ENCODE peak calls at places on chromosomes 16 and 17, in seven cellular contexts. One of them, this sample, is unnamed.

GRCh38 chr16:4093495-4094137 is 22.6 kb downstream of the ADCY9 start:
- DNase-seq in left ventricle myocardium inferior: peak
- DNase-seq in cardiac muscle cell: peak
- DNase-seq in cardiac fibroblast: peak
- DNase-seq in CD4-positive, alpha-beta T cell: no peak
- DNase-seq in sigmoid colon: peak
- DNase-seq in omental fat pad: no peak
- DNase-seq in this sample: no peak

GRCh38 chr17:77125432-77125901 is 15.3 kb upstream of the SEC14L1 start:
- DNase-seq in left ventricle myocardium inferior: no peak
- DNase-seq in CD4-positive, alpha-beta T cell: no peak
- DNase-seq in cardiac muscle cell: peak
- DNase-seq in cardiac fibroblast: peak
- DNase-seq in sigmoid colon: no peak
- DNase-seq in omental fat pad: no peak
- DNase-seq in this sample: no peak

GRCh38 chr16:84177740-84178070 is 9.2 kb downstream of the TAF1C start:
- DNase-seq in omental fat pad: no peak
- DNase-seq in sigmoid colon: no peak
- DNase-seq in CD4-positive, alpha-beta T cell: no peak
- DNase-seq in cardiac muscle cell: peak
- DNase-seq in cardiac fibroblast: peak
- DNase-seq in left ventricle myocardium inferior: no peak
- DNase-seq in this sample: no peak

GRCh38 chr17:7240375-7240774 is 1.1 kb upstream of the PHF23 start:
- DNase-seq in cardiac muscle cell: no peak
- DNase-seq in omental fat pad: no peak
- DNase-seq in CD4-positive, alpha-beta T cell: no peak
- DNase-seq in sigmoid colon: no peak
- DNase-seq in cardiac fibroblast: no peak
- DNase-seq in left ventricle myocardium inferior: no peak
- DNase-seq in this sample: no peak

GRCh38 chr17:6456914-6457687 is 12.8 kb downstream of the PIMREG start:
- DNase-seq in omental fat pad: no peak
- DNase-seq in cardiac muscle cell: peak
- DNase-seq in sigmoid colon: no peak
- DNase-seq in cardiac fibroblast: peak
- DNase-seq in left ventricle myocardium inferior: peak
- DNase-seq in CD4-positive, alpha-beta T cell: no peak
- DNase-seq in this sample: peak

GRCh38 chr16:83903739-83904138 is 4.8 kb downstream of the MLYCD start:
- DNase-seq in omental fat pad: no peak
- DNase-seq in cardiac fibroblast: peak
- DNase-seq in CD4-positive, alpha-beta T cell: no peak
- DNase-seq in cardiac muscle cell: peak
- DNase-seq in left ventricle myocardium inferior: peak
- DNase-seq in sigmoid colon: peak
- DNase-seq in this sample: no peak

GRCh38 chr17:67474081-67474661 is 97.1 kb downstream of the PITPNC1 start:
- DNase-seq in cardiac muscle cell: peak
- DNase-seq in cardiac fibroblast: peak
- DNase-seq in left ventricle myocardium inferior: peak
- DNase-seq in CD4-positive, alpha-beta T cell: no peak
- DNase-seq in sigmoid colon: peak
- DNase-seq in omental fat pad: no peak
- DNase-seq in this sample: peak

GRCh38 chr17:10001296-10001904 is 96.3 kb upstream of the RCVRN start:
- DNase-seq in cardiac muscle cell: no peak
- DNase-seq in omental fat pad: no peak
- DNase-seq in cardiac fibroblast: peak
- DNase-seq in left ventricle myocardium inferior: no peak
- DNase-seq in CD4-positive, alpha-beta T cell: no peak
- DNase-seq in sigmoid colon: no peak
- DNase-seq in this sample: no peak

GRCh38 chr17:59746849-59747445 is 39.5 kb downstream of the VMP1 start:
- DNase-seq in cardiac fibroblast: peak
- DNase-seq in omental fat pad: no peak
- DNase-seq in CD4-positive, alpha-beta T cell: no peak
- DNase-seq in sigmoid colon: no peak
- DNase-seq in cardiac muscle cell: peak
- DNase-seq in left ventricle myocardium inferior: no peak
- DNase-seq in this sample: no peak

GRCh38 chr16:73735018-73735417 is 561.6 kb upstream of the PSMD7 start:
- DNase-seq in cardiac muscle cell: peak
- DNase-seq in sigmoid colon: no peak
- DNase-seq in cardiac fibroblast: peak
- DNase-seq in omental fat pad: no peak
- DNase-seq in left ventricle myocardium inferior: no peak
- DNase-seq in CD4-positive, alpha-beta T cell: no peak
- DNase-seq in this sample: no peak

GRCh38 chr17:8153550-8153956 is 1.3 kb upstream of the PER1 start:
- DNase-seq in omental fat pad: peak
- DNase-seq in cardiac muscle cell: peak
- DNase-seq in cardiac fibroblast: peak
- DNase-seq in sigmoid colon: peak
- DNase-seq in left ventricle myocardium inferior: peak
- DNase-seq in CD4-positive, alpha-beta T cell: no peak
- DNase-seq in this sample: peak

GRCh38 chr16:56997931-56998330 is 8.6 kb downstream of the NLRC5 start:
- DNase-seq in sigmoid colon: peak
- DNase-seq in cardiac fibroblast: no peak
- DNase-seq in cardiac muscle cell: no peak
- DNase-seq in omental fat pad: no peak
- DNase-seq in left ventricle myocardium inferior: no peak
- DNase-seq in CD4-positive, alpha-beta T cell: no peak
- DNase-seq in this sample: no peak

GRCh38 chr17:29593546-29594440 is 861 bp downstream of the ANKRD13B start:
- DNase-seq in omental fat pad: no peak
- DNase-seq in cardiac fibroblast: no peak
- DNase-seq in left ventricle myocardium inferior: no peak
- DNase-seq in sigmoid colon: peak
- DNase-seq in CD4-positive, alpha-beta T cell: no peak
- DNase-seq in cardiac muscle cell: peak
- DNase-seq in this sample: peak
- TF ChIP-seq CTCF in omental fat pad: no peak
- TF ChIP-seq CTCF in cardiac fibroblast: no peak
- TF ChIP-seq CTCF in left ventricle myocardium inferior: peak
- TF ChIP-seq CTCF in sigmoid colon: no peak
- TF ChIP-seq CTCF in CD4-positive, alpha-beta T cell: peak
- TF ChIP-seq CTCF in cardiac muscle cell: peak
- TF ChIP-seq CTCF in this sample: peak

DNA sequence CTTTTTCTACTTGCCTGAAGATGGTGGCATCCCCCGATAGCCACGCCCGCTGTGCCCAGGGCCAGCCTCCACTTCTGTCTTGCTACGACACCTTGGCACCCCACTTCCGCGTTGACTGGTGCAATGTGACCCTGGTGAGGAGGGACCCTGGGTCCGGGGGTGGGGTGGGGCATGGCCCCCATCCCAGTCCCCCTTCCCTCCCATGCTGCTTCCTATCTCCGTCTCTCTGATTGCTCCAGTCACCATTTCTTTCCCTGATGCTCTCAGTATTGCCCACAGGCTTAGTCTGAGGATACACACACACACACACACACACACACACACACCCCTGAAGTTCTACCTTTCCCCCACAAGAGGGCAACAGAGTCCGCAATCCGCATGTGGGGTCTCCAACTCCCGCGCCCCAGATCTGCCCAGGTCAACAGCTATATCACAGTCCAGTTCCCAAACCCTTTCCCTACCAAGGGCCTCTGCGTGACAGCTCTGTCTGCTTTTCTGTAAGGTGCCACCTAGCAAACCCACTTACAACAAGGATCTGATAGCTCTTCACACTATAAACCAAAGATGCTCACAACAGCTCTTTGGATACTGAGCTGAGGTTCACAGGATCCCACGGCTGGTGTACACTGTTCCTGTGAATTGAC is 3.4 kb downstream of the SGCA start:
- DNase-seq in left ventricle myocardium inferior: no peak
- DNase-seq in cardiac fibroblast: peak
- DNase-seq in sigmoid colon: no peak
- DNase-seq in omental fat pad: no peak
- DNase-seq in cardiac muscle cell: peak
- DNase-seq in CD4-positive, alpha-beta T cell: peak
- DNase-seq in this sample: peak
- TF ChIP-seq CTCF in left ventricle myocardium inferior: peak
- TF ChIP-seq CTCF in cardiac fibroblast: peak
- TF ChIP-seq CTCF in sigmoid colon: peak
- TF ChIP-seq CTCF in omental fat pad: no peak
- TF ChIP-seq CTCF in cardiac muscle cell: peak
- TF ChIP-seq CTCF in CD4-positive, alpha-beta T cell: peak
- TF ChIP-seq CTCF in this sample: peak

DNA sequence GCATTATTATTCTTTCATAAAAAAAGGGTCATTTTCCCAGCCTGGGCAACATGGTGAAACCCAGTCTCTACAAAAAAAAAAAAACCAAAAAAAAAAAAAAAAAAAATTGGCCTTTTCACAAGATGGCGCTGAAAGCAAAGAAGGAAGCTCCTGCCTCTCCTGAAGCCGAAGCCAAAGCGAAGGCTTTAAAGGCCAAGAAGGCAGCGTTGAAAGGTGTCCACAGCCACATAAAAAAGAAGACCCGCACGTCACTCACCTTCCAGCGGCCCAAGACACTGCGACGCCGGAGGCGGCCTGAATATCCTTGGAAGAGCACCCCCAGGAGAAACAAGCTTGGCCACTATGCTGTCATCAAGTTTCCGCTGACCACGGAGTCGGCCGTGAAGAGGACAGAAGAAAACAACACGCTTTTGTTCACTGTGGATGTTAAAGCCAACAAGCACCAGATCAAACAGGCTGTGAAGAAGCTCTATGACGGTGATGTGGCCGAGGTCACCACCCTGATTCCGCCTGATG is 4.9 kb upstream of the PGAP6 start:
- DNase-seq in CD4-positive, alpha-beta T cell: no peak
- DNase-seq in cardiac muscle cell: peak
- DNase-seq in sigmoid colon: no peak
- DNase-seq in omental fat pad: no peak
- DNase-seq in left ventricle myocardium inferior: no peak
- DNase-seq in cardiac fibroblast: peak
- DNase-seq in this sample: no peak
- TF ChIP-seq CTCF in CD4-positive, alpha-beta T cell: no peak
- TF ChIP-seq CTCF in cardiac muscle cell: peak
- TF ChIP-seq CTCF in sigmoid colon: no peak
- TF ChIP-seq CTCF in omental fat pad: no peak
- TF ChIP-seq CTCF in left ventricle myocardium inferior: no peak
- TF ChIP-seq CTCF in cardiac fibroblast: no peak
- TF ChIP-seq CTCF in this sample: peak

DNA sequence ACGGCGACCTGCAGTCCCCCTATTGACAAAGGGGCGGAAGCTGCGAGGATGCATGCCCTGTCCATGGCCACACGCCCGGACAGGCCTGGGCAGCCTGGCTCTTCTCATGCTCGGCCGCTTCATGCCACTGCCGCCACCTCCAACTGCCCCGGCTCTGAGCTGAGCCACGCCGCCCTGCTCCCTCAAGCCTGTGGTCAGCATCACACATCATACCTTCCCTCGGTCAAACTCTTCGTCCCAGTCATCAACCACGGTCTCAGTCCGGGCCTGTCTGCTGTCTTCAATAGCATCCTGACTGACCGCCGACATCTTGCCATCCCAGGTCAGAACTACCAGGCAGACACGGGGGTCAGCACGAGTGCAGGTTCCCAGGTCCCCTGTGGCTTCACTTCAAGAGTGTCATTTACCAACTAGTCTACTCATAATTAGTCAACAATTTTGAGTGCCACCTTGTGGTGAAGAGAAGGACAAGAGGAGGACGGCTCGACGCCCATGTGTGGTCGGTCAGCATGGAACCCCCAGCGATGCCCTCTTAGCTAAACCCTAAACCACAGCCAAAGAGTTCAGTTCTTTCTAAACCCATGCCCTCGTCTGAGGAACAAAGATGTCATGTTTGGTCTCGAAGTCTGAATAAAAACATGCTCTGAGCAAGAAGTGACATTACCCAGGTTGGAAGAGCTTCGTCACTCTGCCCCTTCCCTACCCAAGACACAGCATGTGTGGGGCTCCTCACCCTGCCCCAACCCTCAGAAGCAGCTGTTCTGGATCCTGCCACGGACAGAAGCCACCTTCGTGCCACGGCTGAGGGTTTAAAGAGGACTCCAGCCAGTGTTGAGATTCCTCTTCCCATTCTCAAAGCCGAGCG is 16.9 kb upstream of the CYTH1 start:
- DNase-seq in left ventricle myocardium inferior: no peak
- DNase-seq in sigmoid colon: no peak
- DNase-seq in CD4-positive, alpha-beta T cell: no peak
- DNase-seq in cardiac muscle cell: peak
- DNase-seq in cardiac fibroblast: peak
- DNase-seq in omental fat pad: no peak
- DNase-seq in this sample: no peak
- TF ChIP-seq CTCF in left ventricle myocardium inferior: peak
- TF ChIP-seq CTCF in sigmoid colon: no peak
- TF ChIP-seq CTCF in CD4-positive, alpha-beta T cell: peak
- TF ChIP-seq CTCF in cardiac muscle cell: peak
- TF ChIP-seq CTCF in cardiac fibroblast: peak
- TF ChIP-seq CTCF in omental fat pad: no peak
- TF ChIP-seq CTCF in this sample: peak

This sample was measured in H9.